ENCODE peak calls at places on chromosomes 11 and 22, in six cellular contexts. R is immature natural killer cell; D is fibroblast of mammary gland; K is naive thymus-derived CD8-positive, alpha-beta T cell; T is ELR; E is fibroblast of the conjunctiva. F is an unnamed sample.

GRCh38 chr22:49969751-49970527 is 9.4 kb downstream of the PIM3 start:
- DNase-seq in R (no peak), D (no peak), K (no peak), T (no peak), E (no peak), F (no peak)

GRCh38 chr11:116641561-116642045 is 131.2 kb downstream of the BUD13 start:
- DNase-seq in R (no peak), D (no peak), K (no peak), T (peak; percentile 36), E (no peak), F (no peak)

GRCh38 chr11:2735053-2735589 is 35.3 kb upstream of the KCNQ1OT1 start:
- DNase-seq in R (no peak), D (no peak), K (no peak), T (no peak), E (no peak), F (no peak)

GRCh38 chr22:25782831-25783230 is 40.8 kb downstream of the MYO18B start:
- DNase-seq in R (no peak), D (no peak), K (no peak), T (no peak), E (no peak), F (no peak)

GRCh38 chr11:128156486-128156885 is 430.9 kb downstream of the ETS1 start:
- DNase-seq in R (no peak), D (no peak), K (no peak), T (no peak), E (no peak), F (no peak)

GRCh38 chr11:67387074-67387473 is 4.7 kb upstream of the RAD9A start:
- DNase-seq in R (no peak), D (no peak), K (no peak), T (no peak), E (no peak), F (no peak)

GRCh38 chr11:69391192-69392103 is 90.0 kb upstream of the LINC01488 start:
- DNase-seq in R (no peak), D (no peak), K (no peak), T (no peak), E (no peak), F (no peak)

GRCh38 chr11:68371176-68372041 is 59.0 kb downstream of the LRP5 start:
- DNase-seq in R (no peak), D (no peak), K (no peak), T (no peak), E (no peak), F (no peak)

GRCh38 chr22:23305922-23306374 is 125.6 kb downstream of the BCR start:
- DNase-seq in R (no peak), D (peak; percentile 46), K (no peak), T (peak; percentile 57), E (no peak), F (no peak)

GRCh38 chr11:85115798-85116197 is 511.3 kb downstream of the DLG2 start:
- DNase-seq in R (no peak), D (no peak), K (no peak), T (peak; percentile 17), E (no peak), F (no peak)

GRCh38 chr22:37362618-37363017 is 64.7 kb downstream of the ELFN2 start:
- DNase-seq in R (no peak), D (peak; percentile 23), K (no peak), T (no peak), E (no peak), F (no peak)

GRCh38 chr22:36860438-36860820 is 377 bp upstream of the NCF4 start:
- DNase-seq in R (no peak), D (no peak), K (no peak), T (no peak), E (no peak), F (no peak)

GRCh38 chr22:37752189-37753061 is 55.3 kb upstream of the GCAT start:
- DNase-seq in R (no peak), D (peak; percentile 98), K (no peak), T (peak; percentile 100), E (peak; percentile 98), F (peak; percentile 98)

GRCh38 chr11:2529636-2530035 is 84.8 kb downstream of the KCNQ1 start:
- DNase-seq in R (no peak), D (no peak), K (no peak), T (no peak), E (no peak), F (no peak)

GRCh38 chr11:10261821-10262220 is 32.2 kb downstream of the SBF2 start:
- DNase-seq in R (no peak), D (no peak), K (no peak), T (peak; percentile 66), E (no peak), F (no peak)

GRCh38 chr22:49251371-49251770 is 576.3 kb downstream of the BRD1 start:
- DNase-seq in R (no peak), D (no peak), K (no peak), T (no peak), E (no peak), F (no peak)

GRCh38 chr11:67648140-67648795 is 2.3 kb downstream of the ACY3 start:
- DNase-seq in R (peak; percentile 36), D (no peak), K (peak; percentile 27), T (peak; percentile 32), E (no peak), F (no peak)

GRCh38 chr11:125621995-125622394 is 3.0 kb upstream of the CHEK1 start:
- DNase-seq in R (no peak), D (peak; percentile 63), K (no peak), T (peak; percentile 86), E (peak; percentile 13), F (no peak)

GRCh38 chr22:23313791-23314567 is 133.7 kb downstream of the BCR start:
- DNase-seq in R (no peak), D (no peak), K (no peak), T (no peak), E (no peak), F (no peak)

GRCh38 chr11:94151311-94151710 is 22.7 kb downstream of the PANX1 start:
- DNase-seq in R (no peak), D (peak; percentile 31), K (no peak), T (no peak), E (no peak), F (no peak)

GRCh38 chr22:35544189-35544588 is 3.6 kb downstream of the RASD2 start:
- DNase-seq in R (no peak), D (no peak), K (no peak), T (no peak), E (no peak), F (no peak)

GRCh38 chr22:33851985-33852384 is 68.3 kb downstream of the LARGE1 start:
- DNase-seq in R (no peak), D (no peak), K (no peak), T (no peak), E (no peak), F (no peak)

GRCh38 chr22:37491559-37492427 is 5.6 kb upstream of the MFNG start:
- DNase-seq in R (no peak), D (no peak), K (no peak), T (no peak), E (no peak), F (no peak)

GRCh38 chr11:75667831-75668507 is 869 bp downstream of the MAP6 start:
- DNase-seq in R (peak; percentile 7), D (peak; percentile 20), K (no peak), T (peak; percentile 66), E (no peak), F (no peak)

GRCh38 chr11:38460901-38461300 is 1862.9 kb upstream of the RAG2 start:
- DNase-seq in R (no peak), D (peak; percentile 68), K (no peak), T (no peak), E (peak; percentile 77), F (peak; percentile 97)

F was measured in stromal cell of bone marrow.